ENCODE peak calls at places on chromosome 2, in four cellular contexts. M is activated naive CD8-positive, alpha-beta T cell treated with anti-CD3 and anti-CD28 coated beads, Interleukin-2, amount 10 ng/mL, durations not matched to agents 7 days and 5 days; V is stimulated activated CD8-positive, alpha-beta memory T cell treated with anti-CD3 and anti-CD28 coated beads, Interleukin-4, amount 100 ng/mL, for 4 hours; C is pancreas. A is an unnamed sample.

GRCh38 chr2:164706522-164706921 is 85.2 kb upstream of the GRB14 start:
- DNase-seq in M (no peak), V (no peak), C (no peak), A (no peak)

GRCh38 chr2:222900354-222900753 is 39.5 kb downstream of the ACSL3 start:
- DNase-seq in M (no peak), V (no peak), C (no peak), A (no peak)

GRCh38 chr2:39390126-39390692 is 46.9 kb downstream of the MAP4K3 start:
- DNase-seq in M (no peak), V (no peak), C (no peak), A (no peak)

GRCh38 chr2:50492452-50492851 is 539.5 kb downstream of the NRXN1 start:
- DNase-seq in M (no peak), V (no peak), C (no peak), A (no peak)

GRCh38 chr2:1830936-1831616 is 86.8 kb upstream of the PXDN start:
- DNase-seq in M (no peak), V (no peak), C (no peak), A (no peak)

GRCh38 chr2:626491-627339 is 50.5 kb downstream of the TMEM18 start:
- DNase-seq in M (no peak), V (no peak), C (no peak), A (no peak)

GRCh38 chr2:16908671-16909070 is 243.0 kb upstream of the CYRIA start:
- DNase-seq in M (no peak), V (no peak), C (no peak), A (no peak)

GRCh38 chr2:10947005-10947440 is 35.3 kb downstream of the KCNF1 start:
- DNase-seq in M (no peak), V (no peak), C (no peak), A (no peak)

GRCh38 chr2:134845028-134845427 is 6.6 kb downstream of the ACMSD start:
- DNase-seq in M (no peak), V (no peak), C (no peak), A (peak)

GRCh38 chr2:9473985-9474360 is 378 bp upstream of the IAH1 start:
- DNase-seq in M (no peak), V (peak), C (no peak), A (peak)

GRCh38 chr2:167943368-167943767 is 304.0 kb downstream of the STK39 start:
- DNase-seq in M (no peak), V (no peak), C (no peak), A (no peak)

GRCh38 chr2:101609434-101609833 is 88.1 kb upstream of the MAP4K4 start:
- DNase-seq in M (no peak), V (no peak), C (no peak), A (no peak)

GRCh38 chr2:152347076-152347475 is 12.1 kb downstream of the FMNL2 start:
- DNase-seq in M (no peak), V (no peak), C (no peak), A (no peak)

GRCh38 chr2:149027602-149028250 is 10.8 kb upstream of the LYPD6B start:
- DNase-seq in M (no peak), V (no peak), C (no peak), A (no peak)

GRCh38 chr2:239025081-239025801 is 177.4 kb downstream of the TWIST2 start:
- DNase-seq in M (no peak), V (no peak), C (no peak), A (no peak)

GRCh38 chr2:57965961-57966360 is 80.6 kb upstream of the VRK2 start:
- DNase-seq in M (no peak), V (no peak), C (no peak), A (no peak)